ENCODE peak calls at places on chromosomes 4 and X, in seven cellular contexts. U is AG20443, L is NCI-H345, X is T-helper 9 cell, C is hippocampal formation, K is T-helper 2 cell, B is DMS79. I is an unnamed sample.

GRCh38 chr4:122827258-122827887 is 742 bp downstream of the FGF2 start:
- DNase-seq in U (peak), L (peak), X (peak), C (no peak), K (no peak), B (no peak), I (peak)

GRCh38 chr4:177740563-177740962 is 298.3 kb upstream of the AGA start:
- DNase-seq in U (no peak), L (no peak), X (no peak), C (no peak), K (no peak), B (no peak), I (no peak)

GRCh38 chrX:1242901-1243402 is 25.7 kb upstream of the CSF2RA start:
- DNase-seq in U (no peak), L (no peak), X (no peak), C (no peak), K (no peak), B (no peak), I (no peak)

GRCh38 chrX:129769467-129770154 is 10.1 kb upstream of the SASH3 start:
- DNase-seq in U (no peak), L (no peak), X (peak), C (no peak), K (peak), B (no peak), I (no peak)

GRCh38 chr4:256492-256891 is 48.8 kb downstream of the ZNF732 start:
- DNase-seq in U (no peak), L (no peak), X (no peak), C (no peak), K (no peak), B (no peak), I (no peak)

GRCh38 chr4:107603430-107603829 is 116.6 kb downstream of the PAPSS1 start:
- DNase-seq in U (no peak), L (no peak), X (no peak), C (no peak), K (no peak), B (no peak), I (no peak)

GRCh38 chr4:153684182-153685073 is at the start of gene TLR2:
- DNase-seq in U (peak), L (peak), X (peak), C (no peak), K (peak), B (no peak), I (no peak)

GRCh38 chr4:38160487-38161207 is 200.4 kb downstream of the PTTG2 start:
- DNase-seq in U (peak), L (peak), X (peak), C (no peak), K (peak), B (no peak), I (peak)

GRCh38 chrX:140764401-140764919 is 54.9 kb downstream of the LINC00632 start:
- DNase-seq in U (peak), L (peak), X (no peak), C (no peak), K (no peak), B (no peak), I (peak)

GRCh38 chr4:27387706-27388105 is 527.1 kb downstream of the STIM2 start:
- DNase-seq in U (no peak), L (peak), X (no peak), C (no peak), K (no peak), B (no peak), I (peak)

GRCh38 chr4:87949961-87950360 is 25.6 kb upstream of the SPP1 start:
- DNase-seq in U (no peak), L (no peak), X (no peak), C (no peak), K (no peak), B (no peak), I (no peak)

GRCh38 chrX:14865201-14865600 is 7.7 kb downstream of the FANCB start:
- DNase-seq in U (peak), L (no peak), X (no peak), C (peak), K (no peak), B (no peak), I (no peak)

GRCh38 chrX:50762578-50762977 is 51.4 kb downstream of the SHROOM4 start:
- DNase-seq in U (no peak), L (no peak), X (no peak), C (no peak), K (no peak), B (no peak), I (no peak)

GRCh38 chr4:187209921-187210613 is 486.4 kb upstream of the FAT1 start:
- DNase-seq in U (peak), L (no peak), X (no peak), C (peak), K (no peak), B (no peak), I (no peak)

GRCh38 chr4:47674173-47674572 is 163.7 kb downstream of the CORIN start:
- DNase-seq in U (no peak), L (no peak), X (no peak), C (no peak), K (no peak), B (no peak), I (no peak)

GRCh38 chr4:107711831-107712230 is 8.2 kb downstream of the PAPSS1 start:
- DNase-seq in U (no peak), L (no peak), X (no peak), C (no peak), K (no peak), B (no peak), I (no peak)

GRCh38 chrX:79078114-79078513 is 66.4 kb upstream of the GPR174 start:
- DNase-seq in U (no peak), L (no peak), X (no peak), C (no peak), K (no peak), B (no peak), I (no peak)

GRCh38 chrX:56728752-56729151 is 291 bp upstream of the NBDY start:
- DNase-seq in U (peak), L (peak), X (no peak), C (no peak), K (peak), B (peak), I (peak)

GRCh38 chr4:138919094-138919936 is 96.3 kb upstream of the NOCT start:
- DNase-seq in U (peak), L (peak), X (peak), C (peak), K (peak), B (peak), I (peak)

GRCh38 chrX:136708348-136708747 is 60.4 kb downstream of the CD40LG start:
- DNase-seq in U (peak), L (no peak), X (no peak), C (peak), K (no peak), B (no peak), I (no peak)